ENCODE peak calls at places on chromosomes 5 and 9, in ten cellular contexts. P is CD4-positive, alpha-beta T cell; F is A549; E is mammary epithelial cell; H is H9; N is uterus; Z is fibroblast of lung; R is aorta; L is cardiac muscle cell; O is SJSA1. T is an unnamed sample.

GRCh38 chr5:378976-379742 is 57.6 kb downstream of the AHRR start:
- DNase-seq in O (peak), P (no peak), H (peak), R (peak), N (no peak), L (no peak), E (no peak), Z (peak), F (no peak), T (no peak)

GRCh38 chr5:106488407-106488806 is 1182.3 kb downstream of the EFNA5 start:
- DNase-seq in N (no peak), P (no peak), Z (no peak), F (no peak), L (no peak), E (no peak), O (no peak), R (no peak), H (no peak), T (no peak)

GRCh38 chr5:40071870-40072269 is 607.8 kb upstream of the PTGER4 start:
- DNase-seq in F (no peak), Z (peak), O (peak), E (peak), H (no peak), R (no peak), L (no peak), N (no peak), P (no peak), T (no peak)

GRCh38 chr5:147713550-147714295 is 68.8 kb downstream of the JAKMIP2 start:
- DNase-seq in F (no peak), E (no peak), N (no peak), H (no peak), O (no peak), L (no peak), Z (peak), P (no peak), R (no peak), T (no peak)

GRCh38 chr5:58048954-58049353 is 410.9 kb downstream of the PLK2 start:
- DNase-seq in L (no peak), F (no peak), R (no peak), H (no peak), Z (no peak), N (no peak), E (no peak), P (no peak), O (no peak), T (no peak)

GRCh38 chr5:116668361-116668760 is 93.7 kb upstream of the SEMA6A start:
- DNase-seq in Z (no peak), O (no peak), R (no peak), N (no peak), H (no peak), F (no peak), L (no peak), E (no peak), P (no peak), T (no peak)

GRCh38 chr9:35814106-35814840 is 569 bp downstream of the HINT2 start:
- DNase-seq in O (no peak), P (no peak), Z (peak), F (peak), R (peak), N (peak), H (peak), E (peak), L (peak), T (no peak)

GRCh38 chr5:139788294-139788875 is 7.2 kb upstream of the PSD2 start:
- DNase-seq in E (no peak), O (no peak), P (no peak), N (peak), R (no peak), F (no peak), Z (no peak), L (no peak), H (peak), T (no peak)

GRCh38 chr9:34521406-34522045 is 1.3 kb downstream of the ENHO start:
- DNase-seq in F (no peak), P (no peak), H (no peak), N (no peak), E (no peak), Z (no peak), L (no peak), O (no peak), R (no peak), T (no peak)

GRCh38 chr9:21770877-21771560 is 31.4 kb upstream of the MTAP start:
- DNase-seq in P (no peak), R (no peak), O (no peak), L (peak), E (peak), N (no peak), Z (peak), H (no peak), F (no peak), T (no peak)

GRCh38 chr9:112332272-112332671 is 1.1 kb downstream of the PTBP3 start:
- DNase-seq in L (no peak), H (no peak), O (no peak), N (no peak), F (no peak), R (no peak), Z (no peak), E (no peak), P (no peak), T (no peak)

GRCh38 chr5:163433271-163433670 is 4.1 kb upstream of the CCNG1 start:
- DNase-seq in Z (no peak), R (no peak), P (no peak), F (no peak), L (peak), O (no peak), H (no peak), N (no peak), E (no peak), T (no peak)

GRCh38 chr5:109917154-109917546 is 227.4 kb downstream of the MAN2A1 start:
- DNase-seq in H (no peak), O (no peak), E (no peak), F (no peak), L (no peak), Z (no peak), N (no peak), R (no peak), P (no peak), T (no peak)

GRCh38 chr9:125932012-125932411 is 184.8 kb downstream of the PBX3 start:
- DNase-seq in L (peak), H (no peak), F (peak), N (peak), P (no peak), R (peak), Z (peak), O (peak), E (peak), T (peak)

GRCh38 chr9:104923740-104924139 is 4.2 kb downstream of the ABCA1 start:
- DNase-seq in O (no peak), H (no peak), R (no peak), Z (no peak), E (no peak), F (no peak), N (no peak), L (no peak), P (no peak), T (no peak)

GRCh38 chr5:8081179-8081578 is 212.2 kb downstream of the MTRR start:
- DNase-seq in O (no peak), R (no peak), N (no peak), H (no peak), Z (no peak), L (no peak), P (no peak), F (no peak), E (no peak), T (no peak)

GRCh38 chr5:31935702-31936347 is 238.3 kb downstream of the GOLPH3 start:
- DNase-seq in N (peak), P (no peak), R (no peak), L (peak), Z (no peak), H (no peak), E (no peak), F (no peak), O (no peak), T (no peak)

GRCh38 chr9:7055201-7055903 is 297.6 kb downstream of the KDM4C start:
- DNase-seq in H (no peak), F (no peak), P (no peak), L (peak), Z (peak), N (no peak), O (no peak), R (no peak), E (no peak), T (no peak)

GRCh38 chr5:145221416-145221815 is 613.7 kb downstream of the PRELID2 start:
- DNase-seq in Z (peak), O (no peak), R (no peak), F (no peak), L (peak), H (no peak), P (no peak), E (no peak), N (no peak), T (no peak)

GRCh38 chr5:138149530-138149929 is 10.3 kb upstream of the NME5 start:
- DNase-seq in N (no peak), O (no peak), Z (peak), L (peak), P (no peak), R (no peak), E (no peak), F (no peak), H (peak), T (no peak)

DNA sequence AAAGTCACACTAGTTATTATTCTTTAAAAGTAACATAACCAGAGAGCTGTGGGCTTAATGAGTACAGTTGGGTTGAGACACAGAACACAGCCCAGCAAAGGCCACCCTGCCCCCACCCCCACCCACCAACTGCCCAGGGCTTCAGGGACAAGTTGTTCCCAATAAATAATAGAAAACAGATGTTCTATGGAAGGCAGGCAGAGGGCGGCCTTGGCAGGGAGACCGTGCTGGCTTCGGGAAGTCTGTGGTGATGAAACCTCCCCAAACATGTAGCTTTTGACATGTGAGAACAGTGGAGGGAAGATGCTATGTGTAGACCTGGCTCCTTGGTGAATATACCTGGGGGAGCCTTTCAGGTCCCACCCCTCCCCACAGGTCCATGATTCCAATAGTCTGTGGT is 10.0 kb downstream of the TRAF1 start:
- DNase-seq in R (peak), P (no peak), L (peak), F (no peak), O (peak), Z (no peak), E (no peak), H (no peak), N (peak), T (no peak)
- H3K27ac ChIP-seq in R (peak), P (peak), L (no peak), F (peak), O (no peak), Z (no peak), E (no peak), H (no peak), N (peak), T (no peak)

GRCh38 chr5:119074419-119074818 is 3.5 kb downstream of the DMXL1 start:
- DNase-seq in P (no peak), L (no peak), O (no peak), R (no peak), N (no peak), Z (no peak), E (no peak), F (no peak), H (no peak), T (no peak)
- H3K27ac ChIP-seq in P (no peak), L (no peak), O (no peak), R (no peak), N (peak), Z (no peak), E (no peak), F (no peak), H (no peak), T (no peak)

DNA sequence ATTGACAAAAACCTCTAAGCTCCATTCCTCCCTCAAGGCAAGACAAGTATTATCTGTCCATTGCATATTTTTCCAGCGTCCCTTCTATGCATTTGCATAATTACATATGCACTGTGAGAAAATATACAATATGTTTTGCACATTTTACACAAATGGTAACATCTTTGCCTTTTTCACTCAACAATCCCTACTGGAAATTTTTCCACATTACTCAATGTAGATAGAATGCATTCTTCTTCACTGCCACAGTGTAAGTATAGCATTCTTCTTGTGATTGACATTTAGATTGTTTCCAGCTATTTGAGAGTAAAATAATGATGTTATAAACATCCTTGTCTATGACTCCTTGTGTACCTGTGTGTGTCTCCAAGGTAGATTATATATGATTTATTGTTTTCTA is 205.0 kb downstream of the SLIT3 start:
- DNase-seq in O (peak), E (no peak), N (no peak), R (no peak), L (no peak), P (no peak), F (no peak), Z (peak), H (no peak), T (no peak)
- H3K27ac ChIP-seq in O (peak), E (no peak), N (no peak), R (no peak), L (no peak), P (no peak), F (no peak), Z (no peak), H (no peak), T (no peak)

GRCh38 chr9:77975023-77975422 is 56.6 kb downstream of the GNAQ start:
- DNase-seq in F (no peak), H (no peak), Z (no peak), L (no peak), E (no peak), R (no peak), O (no peak), N (no peak), P (no peak), T (no peak)

GRCh38 chr9:77980622-77981021 is 51.0 kb downstream of the GNAQ start:
- DNase-seq in N (no peak), P (no peak), O (no peak), Z (peak), F (no peak), H (no peak), L (peak), R (no peak), E (peak), T (no peak)

GRCh38 chr9:77977210-77977611 is 54.4 kb downstream of the GNAQ start:
- DNase-seq in Z (peak), L (peak), R (peak), E (peak), H (peak), F (peak), N (peak), P (peak), O (peak), T (peak)

GRCh38 chr9:77981332-77981731 is 50.3 kb downstream of the GNAQ start:
- DNase-seq in L (no peak), R (no peak), F (no peak), H (no peak), N (no peak), P (no peak), E (peak), Z (peak), O (no peak), T (no peak)

DNA sequence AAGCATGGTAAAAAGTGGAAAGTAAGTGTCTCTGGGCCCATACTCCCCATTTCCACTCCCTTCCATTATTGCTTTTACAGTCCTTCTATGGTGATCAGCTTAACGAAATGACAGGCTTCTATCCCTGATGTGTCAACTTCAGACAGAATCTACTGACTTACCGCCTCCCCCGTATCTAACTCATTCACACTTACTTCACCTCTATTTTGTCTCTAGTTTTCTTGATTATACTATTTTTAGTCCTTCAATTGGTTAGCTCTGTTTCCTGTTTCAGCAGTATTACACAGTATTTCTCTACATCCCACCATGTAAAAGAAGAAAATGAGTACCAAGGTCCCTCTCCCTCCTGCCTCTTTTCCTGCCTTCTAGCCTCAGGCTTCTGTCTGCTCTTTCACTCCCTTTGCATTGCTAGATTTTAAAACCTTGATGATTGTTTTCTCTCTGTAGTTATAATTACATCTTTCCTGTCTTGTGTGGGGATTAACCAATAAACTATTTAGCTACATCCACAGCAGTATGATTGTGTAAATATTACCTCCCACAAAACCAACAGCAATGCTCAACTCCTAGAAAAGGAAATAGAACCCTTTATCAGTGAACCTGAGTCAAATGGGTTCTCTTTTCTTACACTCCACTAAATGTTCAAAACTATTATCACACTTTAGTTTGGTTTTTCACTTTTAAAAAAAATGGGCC is 53.4 kb downstream of the GNAQ start:
- DNase-seq in N (no peak), R (no peak), H (no peak), O (no peak), P (no peak), E (no peak), L (no peak), Z (no peak), F (no peak), T (no peak)
- H3K27ac ChIP-seq in N (peak), R (no peak), H (no peak), O (no peak), P (peak), E (peak), L (no peak), Z (no peak), F (no peak), T (no peak)

DNA sequence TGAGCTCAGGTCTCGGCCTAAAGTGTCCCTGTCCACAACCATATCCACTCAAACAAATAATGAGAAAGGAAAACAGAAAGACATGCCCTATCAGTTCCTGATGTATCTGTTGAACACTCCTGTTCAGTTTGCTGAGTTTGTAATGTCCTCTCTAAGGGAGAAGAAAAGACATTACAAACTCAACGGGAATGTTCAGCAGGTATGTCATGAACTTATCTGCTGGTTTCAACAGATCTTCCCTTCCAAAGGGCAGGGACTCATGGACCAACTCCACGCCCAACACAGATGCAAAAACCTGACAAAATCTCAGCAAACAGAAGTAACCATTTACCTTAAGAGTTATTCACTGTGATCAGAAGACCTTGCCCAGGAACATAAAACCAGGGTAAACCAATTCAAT is 23.7 kb downstream of the BICD2 start:
- DNase-seq in R (no peak), P (no peak), O (no peak), F (no peak), E (no peak), L (no peak), Z (no peak), H (no peak), N (no peak), T (no peak)
- H3K27ac ChIP-seq in R (no peak), P (no peak), O (no peak), F (no peak), E (peak), L (no peak), Z (no peak), H (no peak), N (peak), T (no peak)

GRCh38 chr9:91421022-91421765 is 2.4 kb downstream of the NFIL3 start:
- DNase-seq in L (peak), N (peak), R (peak), P (no peak), O (no peak), H (peak), F (no peak), E (no peak), Z (peak), T (no peak)
- H3K27ac ChIP-seq in L (peak), N (peak), R (no peak), P (no peak), O (peak), H (no peak), F (peak), E (no peak), Z (peak), T (peak)

DNA sequence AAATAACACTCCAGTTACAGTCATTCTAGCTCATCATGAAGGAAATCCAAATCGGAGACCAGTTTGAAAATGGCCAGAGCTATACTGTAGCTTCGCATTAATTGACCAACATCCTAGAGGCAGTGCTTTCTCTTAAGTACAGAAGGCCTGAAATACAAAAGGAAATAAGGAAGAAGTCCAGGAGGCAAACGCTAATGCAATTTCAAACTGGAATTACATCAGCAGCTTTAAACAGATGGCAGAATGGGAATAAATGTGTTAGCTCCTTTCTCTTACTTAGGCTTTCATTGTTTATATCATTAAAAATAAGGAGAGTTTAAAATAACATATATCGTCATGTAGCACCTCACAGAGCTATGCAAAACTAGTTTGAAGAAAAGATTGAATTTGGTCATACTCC is 197.0 kb downstream of the SEC61B start:
- DNase-seq in P (no peak), F (no peak), O (no peak), H (no peak), L (peak), E (no peak), R (no peak), Z (no peak), N (no peak), T (no peak)
- H3K27ac ChIP-seq in P (no peak), F (no peak), O (no peak), H (no peak), L (no peak), E (no peak), R (no peak), Z (no peak), N (no peak), T (no peak)

GRCh38 chr5:92403308-92403707 is 1020.2 kb upstream of the ARRDC3 start:
- DNase-seq in F (no peak), R (no peak), N (no peak), O (no peak), P (no peak), Z (no peak), H (no peak), E (no peak), L (no peak), T (no peak)
- H3K27ac ChIP-seq in F (no peak), R (no peak), N (no peak), O (no peak), P (no peak), Z (no peak), H (no peak), E (no peak), L (no peak), T (no peak)

T was measured in Panc1.